ENCODE peak calls at places on chromosomes 3 and 15, in four cellular contexts. D is right cardiac atrium, I is neural progenitor cell, N is Karpas-422. O is an unnamed sample.

GRCh38 chr15:89307791-89308190 is 26.8 kb downstream of the POLG start:
- DNase-seq in N (no peak), I (no peak), D (no peak), O (no peak)

GRCh38 chr3:149016669-149017541 is 25.6 kb downstream of the GYG1 start:
- DNase-seq in D (no peak), N (no peak), I (no peak), O (no peak)

GRCh38 chr3:46656778-46657556 is 36.5 kb downstream of the ALS2CL start:
- DNase-seq in N (no peak), D (no peak), I (no peak), O (no peak)

GRCh38 chr3:73801444-73801843 is 176.7 kb upstream of the PDZRN3 start:
- DNase-seq in I (no peak), D (no peak), N (no peak), O (no peak)

GRCh38 chr3:30492581-30493192 is 113.7 kb upstream of the TGFBR2 start:
- DNase-seq in D (no peak), I (no peak), N (no peak), O (no peak)

GRCh38 chr3:34078418-34078817 is 280.0 kb downstream of the PDCD6IP start:
- DNase-seq in D (no peak), I (no peak), N (peak; percentile 34), O (no peak)

GRCh38 chr3:13491206-13491974 is 11.3 kb downstream of the HDAC11 start:
- DNase-seq in D (no peak), N (no peak), I (no peak), O (no peak)

GRCh38 chr15:25565470-25566264 is 126.8 kb upstream of the UBE3A start:
- DNase-seq in N (no peak), D (peak; percentile 77), I (no peak), O (no peak)

GRCh38 chr15:67116742-67117141 is 51.3 kb downstream of the SMAD3 start:
- DNase-seq in N (no peak), I (no peak), D (no peak), O (no peak)
- H3K4me3 ChIP-seq in N (no peak overlapping the region), I (no peak overlapping the region), D (no peak overlapping the region), O (no peak overlapping the region)

GRCh38 chr15:30999729-31000128 is 8.3 kb upstream of the MTMR10 start:
- DNase-seq in I (no peak), D (no peak), N (no peak), O (no peak)

GRCh38 chr15:30992465-30992864 is 1.0 kb upstream of the MTMR10 start:
- DNase-seq in N (peak; percentile 43), D (no peak), I (no peak), O (no peak)

GRCh38 chr15:31001702-31002101 is 10.3 kb upstream of the MTMR10 start:
- DNase-seq in D (no peak), N (no peak), I (no peak), O (no peak)

GRCh38 chr15:30992073-30992363 is 590 bp upstream of the MTMR10 start:
- DNase-seq in D (no peak), N (no peak), I (no peak), O (no peak)

DNA sequence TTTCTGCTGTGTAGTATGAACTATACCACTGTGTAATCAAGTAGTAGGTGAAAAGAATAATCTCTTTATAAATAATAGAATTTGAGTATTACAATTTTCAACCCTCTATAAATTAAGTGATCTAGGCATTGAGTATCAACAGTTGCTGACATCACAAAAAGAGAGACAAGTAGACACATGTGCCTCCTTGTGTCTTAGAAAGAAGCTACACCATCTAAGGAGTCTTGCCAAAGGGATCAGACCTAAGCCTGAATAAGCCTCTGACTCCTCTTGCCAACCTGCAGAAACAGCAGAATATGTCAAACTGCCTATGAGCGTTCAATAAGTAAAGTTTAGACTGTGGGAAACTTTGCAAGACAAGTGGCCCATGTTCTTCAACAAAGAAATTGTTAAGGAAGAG is 5.8 kb upstream of the MTMR10 start:
- DNase-seq in I (no peak), D (no peak), N (peak; percentile 51), O (no peak)
- H3K27me3 ChIP-seq in I (peaks cover 4% of the 10 kb centered on the region), D (no peaks in the 10 kb centered on the region), N (no peaks in the 10 kb centered on the region), O (no peaks in the 10 kb centered on the region)

GRCh38 chr3:179015551-179016020 is 56.0 kb downstream of the ZMAT3 start:
- DNase-seq in I (peak; percentile 77), D (no peak), N (peak; percentile 93), O (peak; percentile 58)

GRCh38 chr3:179021119-179021903 is 50.3 kb downstream of the ZMAT3 start:
- DNase-seq in I (no peak), D (no peak), N (no peak), O (no peak)

GRCh38 chr3:179018808-179019207 is 52.8 kb downstream of the ZMAT3 start:
- DNase-seq in I (no peak), D (no peak), N (no peak), O (no peak)

GRCh38 chr3:179020112-179020511 is 51.5 kb downstream of the ZMAT3 start:
- DNase-seq in I (no peak), N (no peak), D (no peak), O (no peak)

DNA sequence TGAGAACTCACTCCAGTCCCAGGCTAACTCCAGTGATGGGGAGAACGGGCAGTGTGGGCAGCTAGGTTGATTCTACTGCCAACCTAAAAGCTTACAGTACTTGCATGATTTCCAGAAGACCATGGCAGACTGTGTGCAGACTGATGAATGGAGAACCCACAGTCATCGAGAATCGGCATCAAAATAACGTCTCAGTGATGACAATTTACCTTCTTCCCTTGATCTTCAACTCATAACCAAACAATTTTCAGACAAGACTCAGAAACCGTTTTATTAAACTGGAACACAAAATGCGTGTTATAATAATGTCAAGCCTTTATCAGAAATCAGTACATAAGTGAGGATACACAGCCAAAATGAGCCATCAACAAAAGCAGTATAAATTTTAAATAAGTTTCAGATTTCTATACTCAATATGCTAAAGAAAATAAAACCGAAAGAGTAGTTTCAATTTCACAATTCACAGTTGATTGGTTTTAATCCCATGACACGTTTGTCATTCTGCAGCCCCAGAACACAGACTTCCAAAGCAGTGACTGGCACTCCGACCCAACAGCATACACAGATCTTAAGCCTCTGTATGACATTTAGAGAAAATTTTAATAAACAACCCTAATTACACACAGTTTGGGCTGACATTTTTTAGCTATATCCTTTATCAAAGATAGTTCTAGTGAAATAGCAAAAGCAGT is 54.5 kb downstream of the ZMAT3 start:
- DNase-seq in I (no peak), D (no peak), N (no peak), O (no peak)
- H3K4me3 ChIP-seq in I (no peak overlapping the region), D (no peak overlapping the region), N (no peak overlapping the region), O (no peak overlapping the region)

GRCh38 chr15:29802411-29802810 is 19.9 kb downstream of the TJP1 start:
- DNase-seq in I (no peak), N (no peak), D (no peak), O (no peak)

GRCh38 chr15:29805043-29805707 is 17.1 kb downstream of the TJP1 start:
- DNase-seq in I (no peak), N (no peak), D (peak; percentile 36), O (peak; percentile 76)

GRCh38 chr15:29799859-29800258 is 22.4 kb downstream of the TJP1 start:
- DNase-seq in N (no peak), D (no peak), I (no peak), O (no peak)

GRCh38 chr15:29800441-29801366 is 21.6 kb downstream of the TJP1 start:
- DNase-seq in D (no peak), I (no peak), N (no peak), O (no peak)

GRCh38 chr15:29805708-29806104 is 16.6 kb downstream of the TJP1 start:
- DNase-seq in D (no peak), N (no peak), I (no peak), O (no peak)
- H3K27me3 ChIP-seq in D (no peaks in the 10 kb centered on the region), N (no peaks in the 10 kb centered on the region), I (no peaks in the 10 kb centered on the region), O (no peaks in the 10 kb centered on the region)

DNA sequence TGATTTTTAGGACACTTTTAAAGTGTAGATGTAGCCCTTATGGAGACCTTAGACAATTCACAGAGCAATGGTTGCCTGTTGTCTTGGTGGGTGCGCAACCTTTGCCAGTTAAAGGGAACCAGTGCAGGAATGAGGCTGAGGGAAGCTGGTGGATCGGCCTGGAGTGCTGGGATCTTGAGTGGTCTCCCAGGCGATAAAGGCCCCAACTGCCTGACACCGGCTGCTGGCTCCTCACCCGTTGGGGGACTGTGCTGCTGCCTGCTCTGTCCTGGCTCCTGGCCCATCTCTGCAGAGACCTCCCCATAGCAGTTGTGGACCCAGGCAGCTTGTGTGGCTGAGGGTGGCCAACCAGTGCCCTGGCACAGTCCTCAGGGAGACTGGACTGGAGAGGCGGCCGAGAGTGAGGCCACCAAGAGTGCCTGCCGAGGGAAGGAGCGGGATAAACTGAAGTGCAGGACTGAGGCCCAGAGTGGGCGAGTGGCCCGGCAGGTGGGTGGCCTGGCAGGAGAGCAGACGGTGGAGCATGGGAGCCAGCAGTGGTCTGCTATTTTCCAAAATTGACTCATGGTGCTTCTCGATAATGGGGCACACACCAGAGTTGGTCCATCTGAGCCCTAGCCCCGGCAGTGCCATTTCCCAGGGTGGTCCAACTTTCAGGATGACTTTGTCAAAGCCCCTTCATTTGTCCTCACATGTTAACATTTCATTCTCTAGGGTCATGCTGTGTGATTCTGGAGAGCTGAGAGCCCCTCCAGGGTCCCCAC is 2.1 kb downstream of the ALDH1A3 start:
- DNase-seq in I (no peak), D (no peak), N (no peak), O (no peak)
- H3K4me3 ChIP-seq in I (no peak overlapping the region), D (no peak overlapping the region), N (no peak overlapping the region), O (no peak overlapping the region)